ENCODE peak calls at places on chromosomes 2 and 18, in seven cellular contexts. G, A, J, V, H, K and N are unnamed samples.

GRCh38 chr2:37771600-37772088 is 100.2 kb upstream of the CDC42EP3 start:
- DNase-seq in A (no peak), K (no peak), G (no peak), J (no peak), V (no peak), H (no peak), N (no peak)

GRCh38 chr2:215614296-215614695 is 178.4 kb upstream of the FN1 start:
- DNase-seq in H (no peak), G (no peak), K (no peak), J (no peak), A (no peak), V (no peak), N (no peak)

GRCh38 chr2:241031436-241032165 is 33.2 kb downstream of the SNED1 start:
- DNase-seq in V (no peak), K (no peak), A (no peak), J (no peak), G (no peak), H (peak), N (no peak)

GRCh38 chr18:39841133-39842041 is 2113.6 kb upstream of the PIK3C3 start:
- DNase-seq in V (no peak), J (no peak), G (no peak), H (no peak), K (peak), A (no peak), N (no peak)

GRCh38 chr2:219332542-219332941 is at the start of gene RESP18:
- DNase-seq in A (no peak), H (no peak), G (no peak), V (no peak), K (no peak), J (no peak), N (no peak)

GRCh38 chr18:9707381-9708056 is 582 bp upstream of the RAB31 start:
- DNase-seq in H (no peak), K (no peak), G (no peak), J (no peak), V (no peak), A (no peak), N (no peak)

GRCh38 chr2:170185319-170185718 is 7.4 kb downstream of the MYO3B start:
- DNase-seq in V (no peak), G (no peak), K (no peak), A (no peak), H (no peak), J (no peak), N (no peak)

GRCh38 chr18:61549411-61549810 is 216.2 kb downstream of the CDH20 start:
- DNase-seq in J (no peak), K (no peak), V (no peak), A (no peak), G (no peak), H (no peak), N (no peak)

GRCh38 chr2:60519259-60519863 is 34.1 kb downstream of the BCL11A start:
- DNase-seq in A (no peak), K (no peak), V (no peak), H (no peak), J (no peak), G (no peak), N (no peak)

GRCh38 chr2:64214281-64215115 is 70.3 kb upstream of the PELI1 start:
- DNase-seq in V (no peak), J (no peak), A (no peak), H (peak), G (no peak), K (no peak), N (no peak)

GRCh38 chr2:123073956-123074355 is 951.1 kb upstream of the CNTNAP5 start:
- DNase-seq in H (no peak), J (no peak), A (no peak), K (no peak), G (no peak), V (no peak), N (no peak)

GRCh38 chr18:47526147-47526546 is 274.7 kb upstream of the SKOR2 start:
- DNase-seq in J (no peak), K (no peak), G (no peak), A (no peak), H (no peak), V (no peak), N (no peak)

GRCh38 chr2:64766841-64767669 is 113.3 kb upstream of the SERTAD2 start:
- DNase-seq in H (peak), G (no peak), V (no peak), J (no peak), K (no peak), A (no peak), N (no peak)

GRCh38 chr18:62409821-62410220 is 84.7 kb downstream of the TNFRSF11A start:
- DNase-seq in H (no peak), A (no peak), G (no peak), V (no peak), J (no peak), K (no peak), N (no peak)

GRCh38 chr2:20231159-20231558 is 6.2 kb upstream of the SDC1 start:
- DNase-seq in H (no peak), V (no peak), G (no peak), A (no peak), K (no peak), J (no peak), N (no peak)

GRCh38 chr2:192286093-192286701 is 91.5 kb upstream of the TMEFF2 start:
- DNase-seq in K (no peak), J (no peak), A (no peak), G (no peak), H (no peak), V (peak), N (no peak)

GRCh38 chr18:48931680-48932461 is 18.9 kb downstream of the SMAD7 start:
- DNase-seq in V (no peak), K (no peak), H (peak), J (no peak), A (peak), G (no peak), N (no peak)

GRCh38 chr18:45722899-45723298 is 1.1 kb upstream of the SLC14A1 start:
- DNase-seq in A (peak), G (peak), H (peak), V (peak), J (peak), K (no peak), N (peak)

GRCh38 chr2:238985036-238985729 is 137.3 kb downstream of the TWIST2 start:
- DNase-seq in V (no peak), J (no peak), H (no peak), G (no peak), K (no peak), A (no peak), N (no peak)

GRCh38 chr2:112181571-112182290 is 43.5 kb downstream of the FBLN7 start:
- DNase-seq in J (peak), K (no peak), H (peak), G (peak), V (no peak), A (no peak), N (no peak)

GRCh38 chr18:68840554-68841263 is 42.8 kb downstream of the CCDC102B start:
- DNase-seq in G (no peak), K (no peak), V (peak), A (peak), H (no peak), J (no peak), N (peak)

GRCh38 chr2:127807678-127808353 is 3.2 kb downstream of the WDR33 start:
- DNase-seq in K (no peak), J (no peak), V (no peak), A (no peak), G (no peak), H (no peak), N (no peak)

GRCh38 chr2:101831351-101831865 is 133.9 kb downstream of the MAP4K4 start:
- DNase-seq in K (no peak), H (peak), J (peak), V (peak), A (peak), G (peak), N (peak)

GRCh38 chr2:40455661-40456060 is 3.8 kb upstream of the SLC8A1 start:
- DNase-seq in J (no peak), V (no peak), K (no peak), H (no peak), G (no peak), A (no peak), N (no peak)

GRCh38 chr2:167209784-167210183 is 321.5 kb downstream of the XIRP2 start:
- DNase-seq in J (no peak), V (no peak), G (no peak), H (no peak), K (no peak), A (no peak), N (no peak)

GRCh38 chr2:191166756-191167445 is 16.1 kb upstream of the STAT4 start:
- DNase-seq in K (no peak), V (no peak), G (no peak), A (no peak), H (no peak), J (no peak), N (no peak)

GRCh38 chr18:7021994-7022840 is 95.4 kb downstream of the LAMA1 start:
- DNase-seq in A (no peak), H (no peak), J (no peak), K (no peak), V (no peak), G (no peak), N (no peak)

GRCh38 chr2:188485496-188485895 is 193.8 kb downstream of the GULP1 start:
- DNase-seq in V (no peak), J (no peak), H (no peak), K (no peak), G (no peak), A (no peak), N (no peak)

GRCh38 chr2:112493048-112493447 is 11.1 kb downstream of the TTL start:
- DNase-seq in K (no peak), J (no peak), A (no peak), V (no peak), H (no peak), G (no peak), N (no peak)

GRCh38 chr2:234846589-234847363 is 105.0 kb upstream of the SH3BP4 start:
- DNase-seq in A (no peak), J (no peak), V (no peak), H (no peak), G (no peak), K (no peak), N (no peak)

GRCh38 chr18:79030680-79031079 is 38.5 kb upstream of the ATP9B start:
- DNase-seq in K (no peak), G (no peak), H (no peak), J (no peak), V (no peak), A (no peak), N (no peak)

GRCh38 chr2:190553254-190553653 is 18.7 kb upstream of the NEMP2 start:
- DNase-seq in A (no peak), G (no peak), K (no peak), H (no peak), V (no peak), J (no peak), N (no peak)

GRCh38 chr2:95059656-95060370 is 34.3 kb downstream of the MAL start:
- DNase-seq in J (no peak), H (no peak), K (peak), G (no peak), A (no peak), V (no peak), N (no peak)

GRCh38 chr2:173028141-173028540 is 47.5 kb upstream of the MAP3K20 start:
- DNase-seq in J (no peak), G (no peak), K (no peak), H (no peak), V (no peak), A (no peak), N (no peak)

GRCh38 chr2:208698114-208698513 is 291.5 kb downstream of the PTH2R start:
- DNase-seq in J (no peak), A (no peak), K (no peak), G (no peak), H (no peak), V (no peak), N (no peak)

GRCh38 chr2:69830045-69830905 is 815 bp downstream of the GMCL1 start:
- DNase-seq in G (no peak), H (peak), A (peak), J (peak), V (no peak), K (no peak), N (no peak)

GRCh38 chr2:161983010-161983651 is 90.9 kb downstream of the DPP4 start:
- DNase-seq in H (no peak), J (no peak), V (no peak), G (no peak), K (no peak), A (no peak), N (no peak)

GRCh38 chr2:169877406-169877805 is 50.2 kb downstream of the UBR3 start:
- DNase-seq in V (no peak), H (peak), J (no peak), G (no peak), A (no peak), K (no peak), N (no peak)